ENCODE peak calls at places on chromosome 14, in nine cellular contexts. One of them, this sample, is unnamed.

GRCh38 chr14:99081156-99081765 is 190.7 kb downstream of the BCL11B start:
- DNase-seq in AG20443: no peak
- DNase-seq in AG10803: no peak
- DNase-seq in left ventricle myocardium inferior: no peak
- DNase-seq in posterior vena cava: no peak
- DNase-seq in IMR-90: no peak
- DNase-seq in NCI-H748 treated with DMSO at 0.1 percent for 48 hours: no peak
- DNase-seq in hepatocyte: no peak
- DNase-seq in lung: no peak
- DNase-seq in this sample: peak

GRCh38 chr14:85142982-85143381 is 387.0 kb upstream of the FLRT2 start:
- DNase-seq in posterior vena cava: no peak
- DNase-seq in IMR-90: no peak
- DNase-seq in left ventricle myocardium inferior: no peak
- DNase-seq in hepatocyte: no peak
- DNase-seq in AG20443: no peak
- DNase-seq in lung: no peak
- DNase-seq in AG10803: no peak
- DNase-seq in NCI-H748 treated with DMSO at 0.1 percent for 48 hours: no peak
- DNase-seq in this sample: no peak

GRCh38 chr14:68506021-68506644 is 286.7 kb downstream of the ZFP36L1 start:
- DNase-seq in AG10803: peak
- DNase-seq in NCI-H748 treated with DMSO at 0.1 percent for 48 hours: no peak
- DNase-seq in left ventricle myocardium inferior: no peak
- DNase-seq in lung: no peak
- DNase-seq in hepatocyte: no peak
- DNase-seq in AG20443: peak
- DNase-seq in IMR-90: peak
- DNase-seq in posterior vena cava: no peak
- DNase-seq in this sample: no peak

GRCh38 chr14:61615743-61616523 is 79.4 kb upstream of the HIF1A start:
- DNase-seq in posterior vena cava: no peak
- DNase-seq in IMR-90: no peak
- DNase-seq in left ventricle myocardium inferior: no peak
- DNase-seq in AG10803: no peak
- DNase-seq in lung: no peak
- DNase-seq in NCI-H748 treated with DMSO at 0.1 percent for 48 hours: no peak
- DNase-seq in AG20443: peak
- DNase-seq in hepatocyte: no peak
- DNase-seq in this sample: no peak

GRCh38 chr14:96201965-96202364 is 2.7 kb upstream of the BDKRB2 start:
- DNase-seq in IMR-90: no peak
- DNase-seq in left ventricle myocardium inferior: no peak
- DNase-seq in hepatocyte: no peak
- DNase-seq in lung: no peak
- DNase-seq in AG10803: no peak
- DNase-seq in NCI-H748 treated with DMSO at 0.1 percent for 48 hours: no peak
- DNase-seq in posterior vena cava: no peak
- DNase-seq in AG20443: no peak
- DNase-seq in this sample: no peak

GRCh38 chr14:103923863-103924262 is 4.4 kb upstream of the TDRD9 start:
- DNase-seq in lung: no peak
- DNase-seq in AG20443: no peak
- DNase-seq in NCI-H748 treated with DMSO at 0.1 percent for 48 hours: peak
- DNase-seq in IMR-90: no peak
- DNase-seq in posterior vena cava: no peak
- DNase-seq in AG10803: no peak
- DNase-seq in left ventricle myocardium inferior: peak
- DNase-seq in hepatocyte: no peak
- DNase-seq in this sample: no peak

GRCh38 chr14:51490205-51490604 is 161.5 kb upstream of the FRMD6 start:
- DNase-seq in lung: no peak
- DNase-seq in IMR-90: peak
- DNase-seq in NCI-H748 treated with DMSO at 0.1 percent for 48 hours: no peak
- DNase-seq in AG20443: peak
- DNase-seq in left ventricle myocardium inferior: no peak
- DNase-seq in posterior vena cava: no peak
- DNase-seq in hepatocyte: no peak
- DNase-seq in AG10803: peak
- DNase-seq in this sample: no peak

GRCh38 chr14:94935901-94936300 is 166.0 kb upstream of the GSC start:
- DNase-seq in lung: no peak
- DNase-seq in NCI-H748 treated with DMSO at 0.1 percent for 48 hours: no peak
- DNase-seq in AG20443: no peak
- DNase-seq in hepatocyte: no peak
- DNase-seq in IMR-90: no peak
- DNase-seq in left ventricle myocardium inferior: no peak
- DNase-seq in posterior vena cava: no peak
- DNase-seq in AG10803: no peak
- DNase-seq in this sample: no peak

GRCh38 chr14:105070760-105071137 is 5.5 kb upstream of the GPR132 start:
- DNase-seq in AG10803: no peak
- DNase-seq in NCI-H748 treated with DMSO at 0.1 percent for 48 hours: no peak
- DNase-seq in IMR-90: no peak
- DNase-seq in hepatocyte: no peak
- DNase-seq in lung: no peak
- DNase-seq in AG20443: no peak
- DNase-seq in left ventricle myocardium inferior: no peak
- DNase-seq in posterior vena cava: no peak
- DNase-seq in this sample: peak

GRCh38 chr14:58731465-58732330 is 93.9 kb downstream of the DACT1 start:
- DNase-seq in AG20443: peak
- DNase-seq in hepatocyte: no peak
- DNase-seq in NCI-H748 treated with DMSO at 0.1 percent for 48 hours: no peak
- DNase-seq in AG10803: peak
- DNase-seq in posterior vena cava: no peak
- DNase-seq in IMR-90: peak
- DNase-seq in lung: no peak
- DNase-seq in left ventricle myocardium inferior: no peak
- DNase-seq in this sample: no peak

GRCh38 chr14:72680853-72681640 is 212.9 kb downstream of the DPF3 start:
- DNase-seq in AG10803: no peak
- DNase-seq in left ventricle myocardium inferior: no peak
- DNase-seq in lung: no peak
- DNase-seq in NCI-H748 treated with DMSO at 0.1 percent for 48 hours: no peak
- DNase-seq in AG20443: no peak
- DNase-seq in posterior vena cava: no peak
- DNase-seq in hepatocyte: no peak
- DNase-seq in IMR-90: no peak
- DNase-seq in this sample: no peak

GRCh38 chr14:75141967-75142366 is 15.1 kb upstream of the NEK9 start:
- DNase-seq in NCI-H748 treated with DMSO at 0.1 percent for 48 hours: no peak
- DNase-seq in left ventricle myocardium inferior: no peak
- DNase-seq in posterior vena cava: no peak
- DNase-seq in hepatocyte: peak
- DNase-seq in IMR-90: peak
- DNase-seq in lung: no peak
- DNase-seq in AG10803: peak
- DNase-seq in AG20443: peak
- DNase-seq in this sample: no peak

GRCh38 chr14:76863724-76864407 is 37.7 kb downstream of the LRRC74A start:
- DNase-seq in lung: peak
- DNase-seq in hepatocyte: no peak
- DNase-seq in AG10803: no peak
- DNase-seq in NCI-H748 treated with DMSO at 0.1 percent for 48 hours: no peak
- DNase-seq in IMR-90: no peak
- DNase-seq in left ventricle myocardium inferior: peak
- DNase-seq in AG20443: no peak
- DNase-seq in posterior vena cava: no peak
- DNase-seq in this sample: peak

GRCh38 chr14:22147716-22148115 is 441.3 kb downstream of the DAD1 start:
- DNase-seq in AG10803: no peak
- DNase-seq in hepatocyte: no peak
- DNase-seq in NCI-H748 treated with DMSO at 0.1 percent for 48 hours: no peak
- DNase-seq in posterior vena cava: no peak
- DNase-seq in AG20443: no peak
- DNase-seq in left ventricle myocardium inferior: no peak
- DNase-seq in IMR-90: no peak
- DNase-seq in lung: no peak
- DNase-seq in this sample: no peak

GRCh38 chr14:100688598-100689499 is 37.8 kb upstream of the DLK1 start:
- DNase-seq in left ventricle myocardium inferior: no peak
- DNase-seq in posterior vena cava: peak
- DNase-seq in lung: no peak
- DNase-seq in hepatocyte: no peak
- DNase-seq in AG20443: peak
- DNase-seq in IMR-90: peak
- DNase-seq in NCI-H748 treated with DMSO at 0.1 percent for 48 hours: no peak
- DNase-seq in AG10803: peak
- DNase-seq in this sample: no peak

GRCh38 chr14:51206462-51206861 is 33.6 kb upstream of the TMX1 start:
- DNase-seq in left ventricle myocardium inferior: no peak
- DNase-seq in lung: no peak
- DNase-seq in AG20443: no peak
- DNase-seq in NCI-H748 treated with DMSO at 0.1 percent for 48 hours: no peak
- DNase-seq in IMR-90: no peak
- DNase-seq in posterior vena cava: no peak
- DNase-seq in hepatocyte: no peak
- DNase-seq in AG10803: no peak
- DNase-seq in this sample: no peak

GRCh38 chr14:61749264-61749663 is 13.0 kb upstream of the SNAPC1 start:
- DNase-seq in lung: no peak
- DNase-seq in AG20443: no peak
- DNase-seq in IMR-90: peak
- DNase-seq in posterior vena cava: no peak
- DNase-seq in NCI-H748 treated with DMSO at 0.1 percent for 48 hours: no peak
- DNase-seq in hepatocyte: no peak
- DNase-seq in AG10803: peak
- DNase-seq in left ventricle myocardium inferior: no peak
- DNase-seq in this sample: no peak

GRCh38 chr14:76862546-76863282 is 36.5 kb downstream of the LRRC74A start:
- DNase-seq in AG20443: no peak
- DNase-seq in NCI-H748 treated with DMSO at 0.1 percent for 48 hours: no peak
- DNase-seq in left ventricle myocardium inferior: no peak
- DNase-seq in lung: no peak
- DNase-seq in AG10803: no peak
- DNase-seq in hepatocyte: no peak
- DNase-seq in posterior vena cava: peak
- DNase-seq in IMR-90: no peak
- DNase-seq in this sample: no peak

GRCh38 chr14:92693998-92694780 is 54.2 kb downstream of the LGMN start:
- DNase-seq in AG10803: no peak
- DNase-seq in NCI-H748 treated with DMSO at 0.1 percent for 48 hours: no peak
- DNase-seq in lung: no peak
- DNase-seq in AG20443: no peak
- DNase-seq in posterior vena cava: peak
- DNase-seq in IMR-90: no peak
- DNase-seq in left ventricle myocardium inferior: no peak
- DNase-seq in hepatocyte: peak
- DNase-seq in this sample: no peak

GRCh38 chr14:45658226-45658916 is 405.4 kb upstream of the MIS18BP1 start:
- DNase-seq in hepatocyte: no peak
- DNase-seq in left ventricle myocardium inferior: no peak
- DNase-seq in lung: no peak
- DNase-seq in IMR-90: no peak
- DNase-seq in AG20443: no peak
- DNase-seq in AG10803: no peak
- DNase-seq in NCI-H748 treated with DMSO at 0.1 percent for 48 hours: no peak
- DNase-seq in posterior vena cava: no peak
- DNase-seq in this sample: no peak

GRCh38 chr14:43937001-43937400 is 570.1 kb downstream of the FSCB start:
- DNase-seq in AG20443: no peak
- DNase-seq in NCI-H748 treated with DMSO at 0.1 percent for 48 hours: no peak
- DNase-seq in lung: no peak
- DNase-seq in left ventricle myocardium inferior: no peak
- DNase-seq in IMR-90: no peak
- DNase-seq in posterior vena cava: no peak
- DNase-seq in hepatocyte: no peak
- DNase-seq in AG10803: no peak
- DNase-seq in this sample: no peak

GRCh38 chr14:95047754-95048153 is 109.6 kb downstream of the DICER1 start:
- DNase-seq in NCI-H748 treated with DMSO at 0.1 percent for 48 hours: no peak
- DNase-seq in lung: no peak
- DNase-seq in posterior vena cava: no peak
- DNase-seq in AG10803: no peak
- DNase-seq in IMR-90: no peak
- DNase-seq in hepatocyte: no peak
- DNase-seq in AG20443: no peak
- DNase-seq in left ventricle myocardium inferior: no peak
- DNase-seq in this sample: no peak

GRCh38 chr14:51095854-51096823 is 1.2 kb upstream of the TRIM9 start:
- DNase-seq in NCI-H748 treated with DMSO at 0.1 percent for 48 hours: peak
- DNase-seq in lung: no peak
- DNase-seq in AG20443: peak
- DNase-seq in AG10803: peak
- DNase-seq in IMR-90: peak
- DNase-seq in posterior vena cava: peak
- DNase-seq in left ventricle myocardium inferior: no peak
- DNase-seq in hepatocyte: peak
- DNase-seq in this sample: no peak

GRCh38 chr14:92924247-92924646 is 1.3 kb downstream of the CHGA start:
- DNase-seq in AG10803: no peak
- DNase-seq in left ventricle myocardium inferior: no peak
- DNase-seq in IMR-90: no peak
- DNase-seq in NCI-H748 treated with DMSO at 0.1 percent for 48 hours: no peak
- DNase-seq in hepatocyte: no peak
- DNase-seq in lung: no peak
- DNase-seq in AG20443: no peak
- DNase-seq in posterior vena cava: no peak
- DNase-seq in this sample: no peak

GRCh38 chr14:89589400-89590128 is 172.5 kb upstream of the FOXN3 start:
- DNase-seq in hepatocyte: no peak
- DNase-seq in IMR-90: no peak
- DNase-seq in posterior vena cava: no peak
- DNase-seq in AG20443: no peak
- DNase-seq in AG10803: no peak
- DNase-seq in left ventricle myocardium inferior: peak
- DNase-seq in lung: no peak
- DNase-seq in NCI-H748 treated with DMSO at 0.1 percent for 48 hours: no peak
- DNase-seq in this sample: no peak

GRCh38 chr14:88005978-88006851 is 1.3 kb downstream of the GPR65 start:
- DNase-seq in lung: no peak
- DNase-seq in AG20443: no peak
- DNase-seq in IMR-90: no peak
- DNase-seq in AG10803: peak
- DNase-seq in hepatocyte: no peak
- DNase-seq in left ventricle myocardium inferior: no peak
- DNase-seq in NCI-H748 treated with DMSO at 0.1 percent for 48 hours: no peak
- DNase-seq in posterior vena cava: no peak
- DNase-seq in this sample: no peak

GRCh38 chr14:22531451-22532344 is 57.3 kb downstream of the DAD1 start:
- DNase-seq in IMR-90: no peak
- DNase-seq in lung: no peak
- DNase-seq in AG20443: no peak
- DNase-seq in NCI-H748 treated with DMSO at 0.1 percent for 48 hours: no peak
- DNase-seq in AG10803: no peak
- DNase-seq in hepatocyte: no peak
- DNase-seq in left ventricle myocardium inferior: no peak
- DNase-seq in posterior vena cava: no peak
- DNase-seq in this sample: peak

GRCh38 chr14:54920052-54920451 is 17.4 kb upstream of the GCH1 start:
- DNase-seq in IMR-90: no peak
- DNase-seq in AG10803: no peak
- DNase-seq in NCI-H748 treated with DMSO at 0.1 percent for 48 hours: peak
- DNase-seq in left ventricle myocardium inferior: no peak
- DNase-seq in lung: no peak
- DNase-seq in hepatocyte: no peak
- DNase-seq in AG20443: no peak
- DNase-seq in posterior vena cava: no peak
- DNase-seq in this sample: no peak

GRCh38 chr14:105536691-105537579 is 10.6 kb downstream of the TMEM121 start:
- DNase-seq in IMR-90: no peak
- DNase-seq in hepatocyte: no peak
- DNase-seq in lung: no peak
- DNase-seq in left ventricle myocardium inferior: no peak
- DNase-seq in posterior vena cava: no peak
- DNase-seq in AG10803: no peak
- DNase-seq in AG20443: no peak
- DNase-seq in NCI-H748 treated with DMSO at 0.1 percent for 48 hours: no peak
- DNase-seq in this sample: peak

GRCh38 chr14:63993992-63994391 is 141.2 kb downstream of the SYNE2 start:
- DNase-seq in hepatocyte: no peak
- DNase-seq in posterior vena cava: no peak
- DNase-seq in AG20443: no peak
- DNase-seq in NCI-H748 treated with DMSO at 0.1 percent for 48 hours: no peak
- DNase-seq in left ventricle myocardium inferior: no peak
- DNase-seq in AG10803: no peak
- DNase-seq in IMR-90: no peak
- DNase-seq in lung: no peak
- DNase-seq in this sample: no peak

GRCh38 chr14:24513009-24513408 is 4.9 kb upstream of the CMA1 start:
- DNase-seq in left ventricle myocardium inferior: no peak
- DNase-seq in AG10803: no peak
- DNase-seq in lung: no peak
- DNase-seq in hepatocyte: no peak
- DNase-seq in AG20443: no peak
- DNase-seq in posterior vena cava: no peak
- DNase-seq in NCI-H748 treated with DMSO at 0.1 percent for 48 hours: no peak
- DNase-seq in IMR-90: no peak
- DNase-seq in this sample: no peak

This sample was measured in activated CD8-positive, alpha-beta memory T cell treated with anti-CD3 and anti-CD28 coated beads for 24 hours.